ENCODE peak calls at places on chromosomes 5 and 9, in five cellular contexts. D is cardiac muscle cell, G is coronary artery, C is SK-N-SH, Y is GM13976. T is an unnamed sample.

GRCh38 chr5:154367101-154367500 is 78.7 kb upstream of the SAP30L start:
- DNase-seq in D (peak; percentile 36), G (no peak), C (no peak), Y (peak; percentile 52), T (no peak)

GRCh38 chr5:135729582-135729879 is 104.9 kb upstream of the SLC25A48 start:
- DNase-seq in D (no peak), G (no peak), C (no peak), Y (no peak), T (no peak)

GRCh38 chr5:150562832-150563231 is 54.9 kb downstream of the NDST1 start:
- DNase-seq in D (peak; percentile 76), G (no peak), C (no peak), Y (no peak), T (no peak)

GRCh38 chr5:173670130-173670591 is 53.7 kb upstream of the BOD1 start:
- DNase-seq in D (peak; percentile 66), G (no peak), C (no peak), Y (no peak), T (no peak)

GRCh38 chr5:28557114-28557513 is 1518.7 kb upstream of the CDH9 start:
- DNase-seq in D (no peak), G (no peak), C (no peak), Y (no peak), T (no peak)

GRCh38 chr9:71202931-71203330 is 81.5 kb upstream of the TRPM3 start:
- DNase-seq in D (no peak), G (no peak), C (no peak), Y (no peak), T (no peak)

GRCh38 chr5:11904270-11904906 is at the start of gene CTNND2:
- DNase-seq in D (peak; percentile 5), G (no peak), C (peak; percentile 72), Y (peak; percentile 18), T (peak; percentile 87)

GRCh38 chr5:160837749-160838593 is 14.0 kb downstream of the ATP10B start:
- DNase-seq in D (no peak), G (no peak), C (no peak), Y (no peak), T (no peak)

GRCh38 chr5:81315336-81315735 is 13.9 kb downstream of the ZCCHC9 start:
- DNase-seq in D (peak; percentile 46), G (no peak), C (no peak), Y (no peak), T (no peak)

GRCh38 chr9:4382722-4383317 is 83.0 kb upstream of the GLIS3 start:
- DNase-seq in D (peak; percentile 60), G (no peak), C (peak; percentile 38), Y (peak; percentile 30), T (no peak)

GRCh38 chr5:11166906-11167305 is 405.9 kb upstream of the DAP start:
- DNase-seq in D (no peak), G (no peak), C (no peak), Y (no peak), T (no peak)

GRCh38 chr5:80223561-80223960 is 32.3 kb downstream of the SERINC5 start:
- DNase-seq in D (no peak), G (no peak), C (no peak), Y (no peak), T (no peak)

GRCh38 chr5:137688248-137688840 is 47.5 kb downstream of the KLHL3 start:
- DNase-seq in D (no peak), G (no peak), C (no peak), Y (no peak), T (no peak)

DNA sequence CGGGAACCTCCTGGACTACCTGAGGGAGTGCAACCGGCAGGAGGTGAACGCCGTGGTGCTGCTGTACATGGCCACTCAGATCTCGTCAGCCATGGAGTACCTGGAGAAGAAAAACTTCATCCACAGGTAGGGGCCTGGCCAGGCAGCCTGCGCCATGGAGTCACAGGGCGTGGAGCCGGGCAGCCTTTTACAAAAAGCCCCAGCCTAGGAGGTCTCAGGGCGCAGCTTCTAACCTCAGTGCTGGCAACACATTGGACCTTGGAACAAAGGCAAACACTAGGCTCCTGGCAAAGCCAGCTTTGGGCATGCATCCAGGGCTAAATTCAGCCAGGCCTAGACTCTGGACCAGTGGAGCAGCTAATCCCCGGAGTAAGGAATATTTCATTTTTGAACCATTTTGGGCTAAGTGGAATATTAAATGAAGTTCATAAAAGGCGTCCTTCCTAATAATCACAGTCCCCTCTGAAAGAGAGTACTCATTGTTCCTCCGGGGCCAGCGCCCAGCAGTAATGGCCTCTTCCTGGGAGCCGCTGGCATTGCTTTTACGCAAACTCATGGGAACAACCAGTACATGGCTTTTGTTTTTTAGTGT is 23.6 kb downstream of the QRFP start:
- DNase-seq in D (no peak), G (no peak), C (no peak), Y (no peak), T (no peak)
- TF ChIP-seq CTCF in D (no peak), G (no peak), C (no peak), Y (no peak), T (no peak)

DNA sequence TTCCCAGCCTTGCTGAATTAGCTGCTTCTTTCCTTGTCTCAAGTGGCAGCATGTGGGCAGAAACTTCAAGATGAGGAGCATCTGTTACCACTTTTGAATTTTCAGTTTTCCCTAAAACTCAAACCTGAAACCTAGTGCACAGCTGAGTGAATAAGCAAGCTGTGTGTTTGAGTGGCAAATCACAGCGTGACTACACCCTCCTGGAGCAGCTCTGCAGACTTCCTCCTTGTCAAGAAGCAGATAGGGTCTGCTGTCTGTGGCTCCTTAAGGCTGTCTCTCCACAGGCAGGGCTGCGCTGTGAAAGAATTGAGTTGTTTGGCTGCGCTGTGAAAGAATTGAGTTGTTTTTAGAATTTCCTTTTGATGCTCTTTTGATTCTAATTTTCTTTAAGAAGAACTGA is 179.7 kb upstream of the HAPLN1 start:
- DNase-seq in D (peak; percentile 33), G (no peak), C (no peak), Y (no peak), T (no peak)
- TF ChIP-seq CTCF in D (no peak), G (no peak), C (no peak), Y (no peak), T (no peak)

GRCh38 chr9:35732185-35733108 is at the start of the genes CREB3 and TLN1:
- DNase-seq in D (peak; percentile 100), G (peak; percentile 100), C (peak; percentile 97), Y (peak; percentile 97), T (peak; percentile 96)
- TF ChIP-seq CTCF in D (no peak), G (no peak), C (peak; percentile 22), Y (peak; percentile 32), T (peak; percentile 2)

GRCh38 chr5:31280210-31280609 is 86.7 kb downstream of the CDH6 start:
- DNase-seq in D (no peak), G (no peak), C (no peak), Y (no peak), T (no peak)
- TF ChIP-seq CTCF in D (no peak), G (no peak), C (no peak), Y (no peak), T (no peak)

DNA sequence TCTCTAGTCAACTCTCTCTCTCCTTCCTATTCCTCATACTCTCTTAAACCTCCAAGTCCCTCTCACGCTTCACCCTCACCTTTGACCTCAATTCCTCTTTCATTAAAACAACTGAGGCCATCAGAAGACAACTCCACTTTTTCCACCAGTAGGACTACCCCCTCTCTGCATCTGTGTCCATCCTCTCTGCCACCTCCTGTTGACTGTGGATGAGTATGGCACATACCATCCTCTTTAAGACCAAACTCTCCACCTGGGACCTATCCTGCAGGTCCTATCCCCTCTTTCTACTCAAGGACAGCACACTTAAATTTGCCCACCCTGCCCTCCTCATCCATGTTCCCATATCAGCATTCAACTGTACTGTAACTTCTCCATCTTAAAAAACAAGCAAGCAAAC is 89.2 kb downstream of the FOXD1 start:
- DNase-seq in D (no peak), G (no peak), C (no peak), Y (no peak), T (no peak)
- TF ChIP-seq CTCF in D (no peak), G (no peak), C (no peak), Y (no peak), T (no peak)